ENCODE peak calls at places on chromosomes 16 and 17, in nine cellular contexts. One of them, this sample, is unnamed.

GRCh38 chr17:48555183-48555615 is 10.3 kb upstream of the HOXB2 start:
- DNase-seq in choroid plexus epithelial cell: no peak
- DNase-seq in stimulated activated CD8-positive, alpha-beta memory T cell treated with anti-CD3 and anti-CD28 coated beads, Interleukin-4, amount 100 ng/mL, for 24 hours: no peak
- DNase-seq in kidney glomerular epithelial cell: peak; percentile 87
- DNase-seq in HuH-7: peak; percentile 91
- DNase-seq in amniotic epithelial cell: peak; percentile 99
- DNase-seq in Ammon's horn: no peak
- DNase-seq in body of pancreas: no peak
- DNase-seq in T1000: peak; percentile 23
- DNase-seq in this sample: peak; percentile 53

GRCh38 chr16:89431158-89431584 is 59.2 kb downstream of the ANKRD11 start:
- DNase-seq in choroid plexus epithelial cell: no peak
- DNase-seq in stimulated activated CD8-positive, alpha-beta memory T cell treated with anti-CD3 and anti-CD28 coated beads, Interleukin-4, amount 100 ng/mL, for 24 hours: no peak
- DNase-seq in kidney glomerular epithelial cell: peak; percentile 35
- DNase-seq in HuH-7: no peak
- DNase-seq in amniotic epithelial cell: peak; percentile 85
- DNase-seq in Ammon's horn: no peak
- DNase-seq in body of pancreas: peak; percentile 45
- DNase-seq in T1000: peak; percentile 40
- DNase-seq in this sample: no peak

GRCh38 chr16:9713151-9713550 is 469.1 kb downstream of the GRIN2A start:
- DNase-seq in choroid plexus epithelial cell: no peak
- DNase-seq in stimulated activated CD8-positive, alpha-beta memory T cell treated with anti-CD3 and anti-CD28 coated beads, Interleukin-4, amount 100 ng/mL, for 24 hours: no peak
- DNase-seq in kidney glomerular epithelial cell: no peak
- DNase-seq in HuH-7: no peak
- DNase-seq in amniotic epithelial cell: no peak
- DNase-seq in Ammon's horn: no peak
- DNase-seq in body of pancreas: no peak
- DNase-seq in T1000: no peak
- DNase-seq in this sample: no peak

GRCh38 chr16:70579648-70580630 is 56.3 kb downstream of the SF3B3 start:
- DNase-seq in choroid plexus epithelial cell: no peak
- DNase-seq in stimulated activated CD8-positive, alpha-beta memory T cell treated with anti-CD3 and anti-CD28 coated beads, Interleukin-4, amount 100 ng/mL, for 24 hours: no peak
- DNase-seq in kidney glomerular epithelial cell: no peak
- DNase-seq in HuH-7: no peak
- DNase-seq in amniotic epithelial cell: no peak
- DNase-seq in Ammon's horn: no peak
- DNase-seq in body of pancreas: peak; percentile 19
- DNase-seq in T1000: no peak
- DNase-seq in this sample: no peak

GRCh38 chr17:67992541-67993152 is 3.6 kb downstream of the C17orf58 start:
- DNase-seq in choroid plexus epithelial cell: peak; percentile 66
- DNase-seq in stimulated activated CD8-positive, alpha-beta memory T cell treated with anti-CD3 and anti-CD28 coated beads, Interleukin-4, amount 100 ng/mL, for 24 hours: no peak
- DNase-seq in kidney glomerular epithelial cell: peak; percentile 37
- DNase-seq in HuH-7: no peak
- DNase-seq in amniotic epithelial cell: peak; percentile 55
- DNase-seq in Ammon's horn: no peak
- DNase-seq in body of pancreas: no peak
- DNase-seq in T1000: no peak
- DNase-seq in this sample: no peak

GRCh38 chr17:57114085-57114673 is 29.1 kb downstream of the AKAP1 start:
- DNase-seq in choroid plexus epithelial cell: peak; percentile 38
- DNase-seq in stimulated activated CD8-positive, alpha-beta memory T cell treated with anti-CD3 and anti-CD28 coated beads, Interleukin-4, amount 100 ng/mL, for 24 hours: peak; percentile 54
- DNase-seq in kidney glomerular epithelial cell: no peak
- DNase-seq in HuH-7: peak; percentile 77
- DNase-seq in amniotic epithelial cell: no peak
- DNase-seq in Ammon's horn: peak; percentile 45
- DNase-seq in body of pancreas: peak; percentile 40
- DNase-seq in T1000: no peak
- DNase-seq in this sample: peak; percentile 83

GRCh38 chr17:29855686-29856085 is 74.3 kb downstream of the SSH2 start:
- DNase-seq in choroid plexus epithelial cell: peak; percentile 71
- DNase-seq in stimulated activated CD8-positive, alpha-beta memory T cell treated with anti-CD3 and anti-CD28 coated beads, Interleukin-4, amount 100 ng/mL, for 24 hours: no peak
- DNase-seq in kidney glomerular epithelial cell: no peak
- DNase-seq in HuH-7: no peak
- DNase-seq in amniotic epithelial cell: peak; percentile 69
- DNase-seq in Ammon's horn: no peak
- DNase-seq in body of pancreas: no peak
- DNase-seq in T1000: no peak
- DNase-seq in this sample: no peak

GRCh38 chr16:89922477-89922883 is 662 bp upstream of the TUBB3 start:
- DNase-seq in choroid plexus epithelial cell: peak; percentile 94
- DNase-seq in stimulated activated CD8-positive, alpha-beta memory T cell treated with anti-CD3 and anti-CD28 coated beads, Interleukin-4, amount 100 ng/mL, for 24 hours: no peak
- DNase-seq in kidney glomerular epithelial cell: peak; percentile 64
- DNase-seq in HuH-7: peak; percentile 64
- DNase-seq in amniotic epithelial cell: peak; percentile 90
- DNase-seq in Ammon's horn: no peak
- DNase-seq in body of pancreas: peak; percentile 75
- DNase-seq in T1000: peak; percentile 71
- DNase-seq in this sample: peak; percentile 76

GRCh38 chr16:89534147-89534788 is 26.1 kb downstream of the SPG7 start:
- DNase-seq in choroid plexus epithelial cell: peak; percentile 92
- DNase-seq in stimulated activated CD8-positive, alpha-beta memory T cell treated with anti-CD3 and anti-CD28 coated beads, Interleukin-4, amount 100 ng/mL, for 24 hours: no peak
- DNase-seq in kidney glomerular epithelial cell: no peak
- DNase-seq in HuH-7: no peak
- DNase-seq in amniotic epithelial cell: peak; percentile 84
- DNase-seq in Ammon's horn: peak; percentile 77
- DNase-seq in body of pancreas: peak; percentile 66
- DNase-seq in T1000: no peak
- DNase-seq in this sample: no peak

GRCh38 chr16:57801098-57801855 is 1.0 kb downstream of the KIFC3 start:
- DNase-seq in choroid plexus epithelial cell: peak; percentile 78
- DNase-seq in stimulated activated CD8-positive, alpha-beta memory T cell treated with anti-CD3 and anti-CD28 coated beads, Interleukin-4, amount 100 ng/mL, for 24 hours: no peak
- DNase-seq in kidney glomerular epithelial cell: peak; percentile 43
- DNase-seq in HuH-7: no peak
- DNase-seq in amniotic epithelial cell: peak; percentile 78
- DNase-seq in Ammon's horn: no peak
- DNase-seq in body of pancreas: no peak
- DNase-seq in T1000: no peak
- DNase-seq in this sample: no peak

GRCh38 chr17:45927247-45927646 is 32.9 kb downstream of the MAPT start:
- DNase-seq in choroid plexus epithelial cell: no peak
- DNase-seq in stimulated activated CD8-positive, alpha-beta memory T cell treated with anti-CD3 and anti-CD28 coated beads, Interleukin-4, amount 100 ng/mL, for 24 hours: no peak
- DNase-seq in kidney glomerular epithelial cell: no peak
- DNase-seq in HuH-7: no peak
- DNase-seq in amniotic epithelial cell: no peak
- DNase-seq in Ammon's horn: no peak
- DNase-seq in body of pancreas: no peak
- DNase-seq in T1000: no peak
- DNase-seq in this sample: no peak

GRCh38 chr17:283911-284675 is 68.5 kb downstream of the RPH3AL start:
- DNase-seq in choroid plexus epithelial cell: no peak
- DNase-seq in stimulated activated CD8-positive, alpha-beta memory T cell treated with anti-CD3 and anti-CD28 coated beads, Interleukin-4, amount 100 ng/mL, for 24 hours: no peak
- DNase-seq in kidney glomerular epithelial cell: no peak
- DNase-seq in HuH-7: no peak
- DNase-seq in amniotic epithelial cell: no peak
- DNase-seq in Ammon's horn: no peak
- DNase-seq in body of pancreas: no peak
- DNase-seq in T1000: no peak
- DNase-seq in this sample: no peak

GRCh38 chr17:78529871-78530670 is 47.1 kb downstream of the DNAH17 start:
- DNase-seq in choroid plexus epithelial cell: no peak
- DNase-seq in stimulated activated CD8-positive, alpha-beta memory T cell treated with anti-CD3 and anti-CD28 coated beads, Interleukin-4, amount 100 ng/mL, for 24 hours: no peak
- DNase-seq in kidney glomerular epithelial cell: no peak
- DNase-seq in HuH-7: no peak
- DNase-seq in amniotic epithelial cell: no peak
- DNase-seq in Ammon's horn: peak; percentile 37
- DNase-seq in body of pancreas: peak; percentile 77
- DNase-seq in T1000: no peak
- DNase-seq in this sample: no peak

GRCh38 chr16:15535772-15536171 is 101.4 kb downstream of the BMERB1 start:
- DNase-seq in choroid plexus epithelial cell: no peak
- DNase-seq in stimulated activated CD8-positive, alpha-beta memory T cell treated with anti-CD3 and anti-CD28 coated beads, Interleukin-4, amount 100 ng/mL, for 24 hours: no peak
- DNase-seq in kidney glomerular epithelial cell: no peak
- DNase-seq in HuH-7: no peak
- DNase-seq in amniotic epithelial cell: no peak
- DNase-seq in Ammon's horn: no peak
- DNase-seq in body of pancreas: no peak
- DNase-seq in T1000: no peak
- DNase-seq in this sample: no peak

GRCh38 chr16:71499775-71500364 is 10.7 kb upstream of the ZNF19 start:
- DNase-seq in choroid plexus epithelial cell: peak; percentile 83
- DNase-seq in stimulated activated CD8-positive, alpha-beta memory T cell treated with anti-CD3 and anti-CD28 coated beads, Interleukin-4, amount 100 ng/mL, for 24 hours: no peak
- DNase-seq in kidney glomerular epithelial cell: peak; percentile 37
- DNase-seq in HuH-7: peak; percentile 70
- DNase-seq in amniotic epithelial cell: peak; percentile 54
- DNase-seq in Ammon's horn: peak; percentile 81
- DNase-seq in body of pancreas: peak; percentile 59
- DNase-seq in T1000: no peak
- DNase-seq in this sample: peak; percentile 47

This sample was measured in WERI-Rb-1.